ENCODE peak calls at places on chromosome 4, in seven cellular contexts. Z is mammary epithelial cell, L is ovary, A is uterus, Y is cardiac muscle cell, M is A673, K is HCT116. U is an unnamed sample.
A peak's percentile ranks its signal among the peaks of the same experiment; 100 is the strongest.

GRCh38 chr4:9904976-9905587 is 116.2 kb downstream of the SLC2A9 start:
- DNase-seq in Z (peak; percentile 78), L (no peak), A (no peak), Y (no peak), M (no peak), K (no peak), U (no peak)

GRCh38 chr4:95293014-95293413 is 255.8 kb downstream of the UNC5C start:
- DNase-seq in Z (peak; percentile 29), L (no peak), A (no peak), Y (no peak), M (peak; percentile 34), K (no peak), U (peak; percentile 53)

GRCh38 chr4:3392319-3392718 is 49.4 kb upstream of the HGFAC start:
- DNase-seq in Z (no peak), L (no peak), A (no peak), Y (no peak), M (no peak), K (no peak), U (no peak)

GRCh38 chr4:156725257-156725656 is 246.3 kb downstream of the PDGFC start:
- DNase-seq in Z (no peak), L (no peak), A (no peak), Y (no peak), M (no peak), K (no peak), U (no peak)

GRCh38 chr4:96675916-96676315 is 836.0 kb downstream of the PDHA2 start:
- DNase-seq in Z (no peak), L (no peak), A (no peak), Y (no peak), M (no peak), K (no peak), U (no peak)

GRCh38 chr4:37455301-37456062 is 210.9 kb downstream of the NWD2 start:
- DNase-seq in Z (no peak), L (no peak), A (no peak), Y (no peak), M (no peak), K (no peak), U (no peak)

GRCh38 chr4:170853422-170854021 is 763.8 kb upstream of the AADAT start:
- DNase-seq in Z (peak; percentile 44), L (peak; percentile 10), A (no peak), Y (peak; percentile 78), M (peak; percentile 68), K (peak; percentile 48), U (no peak)

GRCh38 chr4:138665851-138666250 is 349.7 kb upstream of the NOCT start:
- DNase-seq in Z (no peak), L (no peak), A (no peak), Y (no peak), M (no peak), K (no peak), U (no peak)

GRCh38 chr4:39706334-39706733 is 8.4 kb downstream of the UBE2K start:
- DNase-seq in Z (peak; percentile 65), L (no peak), A (no peak), Y (no peak), M (no peak), K (peak; percentile 51), U (no peak)

GRCh38 chr4:121053601-121054143 is 18.7 kb downstream of the NDNF start:
- DNase-seq in Z (peak; percentile 58), L (no peak), A (no peak), Y (no peak), M (peak; percentile 93), K (no peak), U (no peak)

DNA sequence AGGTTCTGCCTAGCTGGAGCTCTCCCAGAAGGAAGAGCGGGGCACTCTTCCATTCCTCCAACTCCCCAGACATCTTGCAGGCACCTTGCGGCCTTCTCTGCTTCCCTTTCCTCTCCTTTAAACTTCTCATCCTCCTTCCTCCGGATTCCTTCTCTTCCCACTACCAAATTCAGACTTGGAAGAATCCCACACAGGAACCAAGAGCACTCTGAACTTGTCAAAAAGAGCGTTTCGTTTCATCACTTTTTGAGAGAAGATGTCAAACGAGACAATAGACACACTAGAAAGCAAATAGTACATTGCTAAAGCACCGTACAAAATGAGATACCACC is 512 bp upstream of the UCP1 start:
- DNase-seq in Z (no peak), L (no peak), A (no peak), Y (no peak), M (no peak), K (no peak), U (no peak)
- H3K4me3 ChIP-seq in Z (peak overlapping the region; percentile 52), L (peak overlapping the region; percentile 39), A (peak overlapping the region; percentile 23), Y (peak overlapping the region; percentile 51), M (peak overlapping the region; percentile 38), K (no peak overlapping the region), U (no peak overlapping the region)

GRCh38 chr4:110617095-110617494 is 5.8 kb downstream of the PITX2 start:
- DNase-seq in Z (no peak), L (no peak), A (no peak), Y (peak; percentile 0), M (no peak), K (no peak), U (no peak)

GRCh38 chr4:110614981-110615365 is 7.9 kb downstream of the PITX2 start:
- DNase-seq in Z (no peak), L (no peak), A (no peak), Y (no peak), M (no peak), K (no peak), U (no peak)

GRCh38 chr4:110618091-110619000 is 4.5 kb downstream of the PITX2 start:
- DNase-seq in Z (no peak), L (no peak), A (no peak), Y (peak; percentile 73), M (no peak), K (no peak), U (no peak)

GRCh38 chr4:110615366-110616161 is 7.3 kb downstream of the PITX2 start:
- DNase-seq in Z (no peak), L (no peak), A (no peak), Y (peak; percentile 18), M (no peak), K (no peak), U (no peak)

DNA sequence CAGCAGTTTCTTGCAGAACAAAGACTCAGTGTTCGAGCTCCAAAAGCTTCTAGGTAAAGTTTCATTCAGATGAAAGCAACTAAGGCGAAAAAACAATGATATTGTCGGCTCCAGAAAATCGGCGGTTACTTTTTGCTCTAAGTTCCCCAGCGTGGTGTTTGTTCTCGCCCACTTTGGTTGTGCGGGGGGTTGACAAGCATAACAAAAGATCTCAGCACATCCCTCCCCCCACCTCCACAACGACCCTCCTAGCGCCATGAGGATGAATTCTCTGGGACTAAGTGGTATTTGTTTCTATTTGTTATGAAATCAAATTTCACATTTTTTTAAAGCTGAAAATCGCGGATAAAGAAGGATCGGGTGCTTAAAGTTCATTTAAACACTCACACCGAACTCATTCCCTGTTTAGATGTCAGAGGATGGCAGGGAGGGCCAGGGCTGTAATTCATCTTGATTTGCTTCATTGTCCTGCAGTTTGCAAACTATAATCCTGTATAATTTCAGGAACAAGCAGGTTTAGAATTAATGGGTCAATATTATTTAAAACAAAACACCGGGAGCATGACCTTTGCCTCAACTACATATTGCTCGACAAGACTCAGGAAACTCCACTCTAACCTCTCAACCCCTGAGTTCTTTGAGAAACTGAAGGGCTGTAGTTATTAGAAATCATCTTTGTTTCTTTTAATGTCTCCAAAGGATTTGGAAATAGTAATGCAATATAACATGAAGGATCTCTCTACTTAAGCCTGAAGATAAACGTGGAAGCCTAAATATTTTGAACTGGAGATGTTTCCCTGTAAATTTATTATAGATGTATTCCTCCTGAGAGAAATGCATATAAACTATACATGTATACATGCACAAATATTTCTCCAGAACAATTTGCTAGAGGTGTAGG is 6.5 kb downstream of the PITX2 start:
- DNase-seq in Z (no peak), L (no peak), A (no peak), Y (no peak), M (no peak), K (no peak), U (no peak)
- H3K4me1 ChIP-seq in Z (peaks cover 5% of the 10 kb centered on the region), L (peaks cover 9% of the 10 kb centered on the region), A (no peaks in the 10 kb centered on the region), Y (peaks cover 3% of the 10 kb centered on the region), M (no peaks in the 10 kb centered on the region), K (no peaks in the 10 kb centered on the region), U (no peaks in the 10 kb centered on the region)

GRCh38 chr4:75327804-75328512 is 186.2 kb downstream of the RCHY1 start:
- DNase-seq in Z (no peak), L (no peak), A (peak; percentile 32), Y (no peak), M (no peak), K (no peak), U (no peak)
- H3K4me3 ChIP-seq in Z (no peak overlapping the region), L (no peak overlapping the region), A (no peak overlapping the region), Y (no peak overlapping the region), M (no peak overlapping the region), K (no peak overlapping the region), U (no peak overlapping the region)

GRCh38 chr4:76980280-76980679 is 30.7 kb downstream of the SEPTIN11 start:
- DNase-seq in Z (no peak), L (no peak), A (no peak), Y (no peak), M (peak; percentile 9), K (no peak), U (no peak)
- H3K4me1 ChIP-seq in Z (peaks cover 30% of the 10 kb centered on the region), L (peaks cover 9% of the 10 kb centered on the region), A (no peaks in the 10 kb centered on the region), Y (peaks cover 10% of the 10 kb centered on the region), M (peaks cover 54% of the 10 kb centered on the region), K (peaks cover 18% of the 10 kb centered on the region), U (peaks cover 28% of the 10 kb centered on the region)

GRCh38 chr4:23001478-23001877 is 308.7 kb downstream of the GBA3 start:
- DNase-seq in Z (no peak), L (no peak), A (no peak), Y (no peak), M (no peak), K (no peak), U (no peak)

GRCh38 chr4:23006756-23007155 is 314.0 kb downstream of the GBA3 start:
- DNase-seq in Z (peak; percentile 9), L (no peak), A (no peak), Y (no peak), M (no peak), K (no peak), U (no peak)

GRCh38 chr4:23009093-23009492 is 316.4 kb downstream of the GBA3 start:
- DNase-seq in Z (no peak), L (no peak), A (no peak), Y (no peak), M (no peak), K (no peak), U (no peak)

DNA sequence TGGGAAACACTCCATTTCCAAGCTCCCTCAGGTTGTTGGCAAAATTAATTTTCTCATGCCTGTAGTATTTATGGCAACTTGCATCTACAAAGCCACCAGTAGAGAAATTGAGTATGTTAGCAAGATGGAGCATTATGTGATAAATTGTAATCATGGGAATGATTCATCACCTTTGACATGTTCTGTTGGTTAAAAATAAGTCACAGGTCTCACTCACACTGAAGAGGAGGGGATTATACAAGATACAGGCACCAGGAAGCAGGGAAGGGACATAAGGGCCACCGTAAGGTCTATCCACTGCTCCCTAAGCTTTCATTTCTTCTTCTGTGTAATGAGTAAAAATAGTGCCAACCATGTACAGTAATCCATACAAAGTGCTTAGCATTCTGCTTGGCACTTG is 313.0 kb downstream of the GBA3 start:
- DNase-seq in Z (no peak), L (no peak), A (no peak), Y (no peak), M (no peak), K (no peak), U (no peak)
- H3K4me3 ChIP-seq in Z (no peak overlapping the region), L (no peak overlapping the region), A (no peak overlapping the region), Y (no peak overlapping the region), M (no peak overlapping the region), K (no peak overlapping the region), U (no peak overlapping the region)

U was measured in CD4-positive, CD25-positive, alpha-beta regulatory T cell.